ENCODE peak calls at places on chromosome 16, in four cellular contexts. Z is kidney, G is EL, Y is NCI-H1092. X is an unnamed sample.

GRCh38 chr16:53704445-53704813 is 473 bp downstream of the FTO start:
- DNase-seq in Z (no peak), G (no peak), Y (no peak), X (peak)

GRCh38 chr16:14337303-14338191 is 266.4 kb downstream of the MRTFB start:
- DNase-seq in Z (no peak), G (no peak), Y (no peak), X (peak)

GRCh38 chr16:9054460-9054859 is 37.0 kb upstream of the HAPSTR1 start:
- DNase-seq in Z (no peak), G (no peak), Y (no peak), X (peak)

GRCh38 chr16:80932725-80933124 is 74.0 kb downstream of the CMC2 start:
- DNase-seq in Z (peak), G (peak), Y (no peak), X (peak)

GRCh38 chr16:23962001-23962400 is 126.2 kb downstream of the PRKCB start:
- DNase-seq in Z (no peak), G (no peak), Y (no peak), X (no peak)

GRCh38 chr16:86772231-86772510 is 193.8 kb downstream of the FOXL1 start:
- DNase-seq in Z (no peak), G (peak), Y (no peak), X (peak)

GRCh38 chr16:102060-102855 is 24.2 kb downstream of the MPG start:
- DNase-seq in Z (peak), G (no peak), Y (no peak), X (peak)

GRCh38 chr16:14043278-14043677 is 27.8 kb upstream of the MRTFB start:
- DNase-seq in Z (no peak), G (no peak), Y (no peak), X (no peak)

GRCh38 chr16:11302977-11303376 is 21.8 kb upstream of the PRM1 start:
- DNase-seq in Z (no peak), G (no peak), Y (peak), X (peak)

GRCh38 chr16:86960266-86960665 is 356.9 kb downstream of the C16orf95 start:
- DNase-seq in Z (peak), G (no peak), Y (no peak), X (peak)

GRCh38 chr16:11563493-11564040 is 23.2 kb downstream of the LITAF start:
- DNase-seq in Z (peak), G (no peak), Y (no peak), X (peak)

GRCh38 chr16:15880434-15880833 is 8.0 kb downstream of the CEP20 start:
- DNase-seq in Z (no peak), G (no peak), Y (no peak), X (no peak)

GRCh38 chr16:66495440-66495839 is 54.5 kb downstream of the TK2 start:
- DNase-seq in Z (peak), G (no peak), Y (no peak), X (no peak)

GRCh38 chr16:26983426-26983825 is 83.3 kb upstream of the C16orf82 start:
- DNase-seq in Z (no peak), G (peak), Y (no peak), X (no peak)

GRCh38 chr16:68227183-68227793 is 8.6 kb downstream of the ESRP2 start:
- DNase-seq in Z (no peak), G (no peak), Y (no peak), X (peak)

GRCh38 chr16:67112591-67113399 is 3.1 kb downstream of the PHAF1 start:
- DNase-seq in Z (no peak), G (no peak), Y (no peak), X (no peak)

GRCh38 chr16:11253009-11253994 is 2.7 kb downstream of the SOCS1 start:
- DNase-seq in Z (no peak), G (peak), Y (no peak), X (peak)

GRCh38 chr16:2717360-2718263 is 2.4 kb downstream of the PRSS27 start:
- DNase-seq in Z (peak), G (no peak), Y (no peak), X (peak)

GRCh38 chr16:56793504-56793903 is 63.6 kb downstream of the NUP93 start:
- DNase-seq in Z (no peak), G (peak), Y (no peak), X (no peak)

GRCh38 chr16:75203106-75203505 is 3.9 kb downstream of the CTRB2 start:
- DNase-seq in Z (no peak), G (no peak), Y (no peak), X (peak)

GRCh38 chr16:31242197-31242596 is 17.6 kb upstream of the ITGAM start:
- DNase-seq in Z (no peak), G (no peak), Y (no peak), X (no peak)

X was measured in osteoblast.